ENCODE peak calls at places on chromosomes 7 and 10, in nine cellular contexts. Y is lower lobe of right lung; D is iPS DF 6.9; I is SIG-M5; X is stimulated activated CD4-positive, alpha-beta T cell treated with anti-CD3 and anti-CD28 coated beads, TNF-alpha, amount 100 ng/mL, for 4 hours; N is A549; E is HCEC 1CT; U is NCI-H524; O is Right ventricle myocardium superior. G is an unnamed sample.

GRCh38 chr7:9889557-9889956 is 1084.1 kb upstream of the PHF14 start:
- DNase-seq in E (no peak), O (no peak), D (no peak), I (no peak), N (no peak), U (no peak), Y (peak), X (no peak), G (no peak)

GRCh38 chr10:91540714-91541113 is 92.2 kb downstream of the PPP1R3C start:
- DNase-seq in D (no peak), I (no peak), Y (no peak), E (peak), O (no peak), U (no peak), N (no peak), X (no peak), G (no peak)

GRCh38 chr7:137439829-137440433 is 96.4 kb upstream of the PTN start:
- DNase-seq in O (no peak), I (no peak), Y (no peak), U (no peak), E (no peak), X (no peak), D (no peak), N (no peak), G (no peak)

GRCh38 chr7:12947465-12947864 is 260.0 kb downstream of the ARL4A start:
- DNase-seq in E (no peak), Y (no peak), D (no peak), O (no peak), I (no peak), U (no peak), X (no peak), N (no peak), G (no peak)

GRCh38 chr10:7579681-7580080 is 87.1 kb downstream of the ITIH5 start:
- DNase-seq in Y (no peak), O (no peak), D (no peak), I (no peak), U (no peak), E (no peak), X (no peak), N (no peak), G (no peak)

GRCh38 chr7:50599385-50599784 is 34.2 kb upstream of the DDC start:
- DNase-seq in O (no peak), D (no peak), X (no peak), I (no peak), E (no peak), Y (no peak), U (no peak), N (no peak), G (no peak)

GRCh38 chr10:123683459-123683858 is 17.3 kb downstream of the GPR26 start:
- DNase-seq in Y (no peak), I (no peak), U (no peak), D (no peak), X (no peak), E (no peak), N (no peak), O (no peak), G (no peak)

GRCh38 chr7:100175296-100175935 is 1.8 kb downstream of the GPC2 start:
- DNase-seq in E (no peak), D (no peak), Y (no peak), I (no peak), O (no peak), N (no peak), X (no peak), U (no peak), G (no peak)

GRCh38 chr10:86349940-86350630 is 16.5 kb downstream of the GRID1 start:
- DNase-seq in O (peak), N (no peak), I (no peak), E (no peak), X (no peak), D (no peak), Y (peak), U (no peak), G (no peak)

G was measured in NCI-H2171 treated with DMSO at 0.1 percent for 48 hours.